ENCODE peak calls at places on chromosome 14, in ten cellular contexts. V is AG09319; T is GM12891; I is MCF 10A; J is NCI-H774; N is activated CD4-positive, alpha-beta T cell treated with anti-CD3 and anti-CD28 coated beads, Interleukin-2, amount 50 U/mL, for 48 hours; L is NCI-H2029; W is LoVo; Q is nephron progenitor cell; C is progenitor cell of endocrine pancreas. O is an unnamed sample.
A peak's percentile ranks its signal among the peaks of the same experiment; 100 is the strongest.

GRCh38 chr14:24430143-24430681 is 458 bp downstream of the KHNYN start:
- DNase-seq in J (peak; percentile 68), N (peak; percentile 77), Q (peak; percentile 69), W (peak; percentile 67), L (peak; percentile 30), I (peak; percentile 59), V (peak; percentile 70), T (peak; percentile 72), C (peak; percentile 63), O (peak; percentile 68)

GRCh38 chr14:61460853-61461611 is 139.7 kb downstream of the PRKCH start:
- DNase-seq in Q (no peak), J (no peak), C (no peak), W (peak; percentile 11), L (peak; percentile 99), T (no peak), N (peak; percentile 42), V (no peak), I (peak; percentile 59), O (peak; percentile 50)

GRCh38 chr14:33435911-33436310 is 497.2 kb downstream of the NPAS3 start:
- DNase-seq in Q (no peak), L (no peak), T (no peak), V (no peak), J (no peak), I (peak; percentile 84), C (no peak), N (peak; percentile 4), W (no peak), O (no peak)

GRCh38 chr14:96564389-96564788 is 62.2 kb downstream of the PAPOLA start:
- DNase-seq in N (no peak), V (no peak), I (no peak), C (no peak), T (no peak), L (no peak), Q (no peak), J (no peak), W (no peak), O (no peak)

GRCh38 chr14:29810657-29811056 is 117.0 kb downstream of the PRKD1 start:
- DNase-seq in L (peak; percentile 35), W (no peak), Q (no peak), V (peak; percentile 36), I (peak; percentile 83), J (no peak), C (no peak), N (no peak), T (no peak), O (no peak)

GRCh38 chr14:53285064-53285463 is 131.9 kb upstream of the DDHD1 start:
- DNase-seq in J (no peak), L (no peak), I (no peak), V (no peak), Q (no peak), T (no peak), N (no peak), C (no peak), W (no peak), O (no peak)

GRCh38 chr14:77058785-77059184 is 30.3 kb upstream of the IRF2BPL start:
- DNase-seq in T (no peak), J (no peak), V (no peak), W (no peak), L (no peak), N (no peak), Q (no peak), I (no peak), C (no peak), O (no peak)

GRCh38 chr14:33343016-33343415 is 404.3 kb downstream of the NPAS3 start:
- DNase-seq in C (no peak), W (no peak), V (no peak), T (no peak), Q (no peak), I (peak; percentile 8), N (no peak), L (no peak), J (no peak), O (no peak)

GRCh38 chr14:72638021-72638420 is 255.9 kb downstream of the DPF3 start:
- DNase-seq in W (no peak), C (no peak), L (no peak), Q (no peak), J (no peak), I (peak; percentile 69), V (peak; percentile 78), T (no peak), N (no peak), O (no peak)

GRCh38 chr14:65440230-65440629 is 27.7 kb downstream of the FUT8 start:
- DNase-seq in N (no peak), C (no peak), Q (no peak), J (no peak), T (no peak), V (no peak), I (no peak), W (no peak), L (no peak), O (no peak)

GRCh38 chr14:92553456-92553855 is 39.9 kb downstream of the RIN3 start:
- DNase-seq in V (peak; percentile 22), L (no peak), J (no peak), W (no peak), C (no peak), I (no peak), T (no peak), Q (no peak), N (no peak), O (no peak)